ENCODE peak calls at places on chromosomes 12 and 14, in six cellular contexts. L, Z, C, I, Q and X are unnamed samples.

GRCh38 chr12:70070494-70071007 is 172.7 kb upstream of the CNOT2 start:
- DNase-seq in Q (no peak), L (no peak), Z (no peak), C (no peak), I (no peak), X (no peak)

GRCh38 chr14:72256055-72256454 is 323.8 kb downstream of the RGS6 start:
- DNase-seq in Z (no peak), Q (no peak), I (no peak), C (no peak), L (no peak), X (no peak)

GRCh38 chr12:116559330-116560080 is at the start of gene MAP1LC3B2:
- DNase-seq in L (peak), Q (no peak), I (peak), Z (peak), C (peak), X (peak)

GRCh38 chr12:58509116-58509885 is 411.0 kb downstream of the LRIG3 start:
- DNase-seq in C (no peak), Q (no peak), I (no peak), Z (peak), L (no peak), X (no peak)

GRCh38 chr14:101965145-101965531 is 765 bp downstream of the DYNC1H1 start:
- DNase-seq in L (peak), Q (peak), Z (peak), I (peak), C (peak), X (peak)

GRCh38 chr12:1847411-1847810 is 27.0 kb downstream of the LRTM2 start:
- DNase-seq in L (no peak), I (no peak), C (no peak), Z (no peak), Q (no peak), X (no peak)

GRCh38 chr12:13087766-13088165 is 15.7 kb downstream of the GSG1 start:
- DNase-seq in L (no peak), I (no peak), Z (no peak), Q (no peak), C (no peak), X (no peak)

GRCh38 chr12:122190842-122191668 is 8.1 kb downstream of the LRRC43 start:
- DNase-seq in Z (peak), L (no peak), Q (peak), C (peak), I (peak), X (no peak)

GRCh38 chr14:74407021-74407800 is 18.8 kb downstream of the SYNDIG1L start:
- DNase-seq in Q (no peak), C (no peak), Z (no peak), I (no peak), L (no peak), X (no peak)

GRCh38 chr12:98345308-98345876 is 170.0 kb upstream of the TMPO start:
- DNase-seq in Q (no peak), C (no peak), I (no peak), L (no peak), Z (no peak), X (no peak)

GRCh38 chr12:132305560-132305966 is 23.8 kb downstream of the GALNT9 start:
- DNase-seq in Z (no peak), Q (no peak), C (no peak), L (no peak), I (no peak), X (no peak)

GRCh38 chr12:120412421-120412820 is 25.5 kb upstream of the COX6A1 start:
- DNase-seq in Q (peak), L (no peak), C (no peak), I (no peak), Z (no peak), X (no peak)

GRCh38 chr12:76311796-76312195 is 36.4 kb downstream of the BBS10 start:
- DNase-seq in C (no peak), Q (no peak), I (no peak), L (no peak), Z (no peak), X (no peak)

GRCh38 chr14:54364555-54365415 is 32.0 kb upstream of the CDKN3 start:
- DNase-seq in Z (no peak), I (no peak), L (no peak), Q (no peak), C (no peak), X (no peak)

GRCh38 chr14:50040401-50040775 is 76.0 kb downstream of the VCPKMT start:
- DNase-seq in Z (peak), C (peak), L (no peak), I (no peak), Q (no peak), X (no peak)

GRCh38 chr12:28507055-28507454 is 316.8 kb downstream of the CCDC91 start:
- DNase-seq in I (no peak), Z (no peak), C (no peak), L (no peak), Q (peak), X (no peak)

GRCh38 chr12:15155271-15155670 is 65.9 kb downstream of the RERG start:
- DNase-seq in Q (no peak), C (no peak), I (no peak), L (no peak), Z (no peak), X (no peak)

GRCh38 chr12:19575307-19576243 is 136.3 kb downstream of the AEBP2 start:
- DNase-seq in C (no peak), Z (peak), I (no peak), L (no peak), Q (peak), X (no peak)

GRCh38 chr14:59123526-59123925 is 64.9 kb upstream of the DAAM1 start:
- DNase-seq in L (no peak), Z (no peak), I (no peak), C (no peak), Q (no peak), X (no peak)

GRCh38 chr12:3655331-3655900 is 97.5 kb downstream of the CRACR2A start:
- DNase-seq in I (no peak), C (no peak), Q (peak), Z (no peak), L (no peak), X (no peak)

GRCh38 chr12:57476162-57476992 is 3.3 kb downstream of the ARHGAP9 start:
- DNase-seq in I (peak), C (peak), Z (no peak), Q (no peak), L (no peak), X (no peak)

GRCh38 chr12:6946033-6946919 is 2.5 kb downstream of the C12orf57 start:
- DNase-seq in Q (no peak), C (peak), I (peak), L (no peak), Z (peak), X (no peak)

GRCh38 chr12:111406474-111407370 is 999 bp downstream of the SH2B3 start:
- DNase-seq in C (peak), L (peak), Z (no peak), I (peak), Q (no peak), X (peak)

GRCh38 chr14:104227806-104228205 is 89.4 kb downstream of the KIF26A start:
- DNase-seq in L (no peak), C (no peak), Z (no peak), Q (no peak), I (no peak), X (no peak)

GRCh38 chr14:104318558-104319488 is 180.4 kb downstream of the KIF26A start:
- DNase-seq in Q (no peak), Z (no peak), L (no peak), C (no peak), I (no peak), X (no peak)

GRCh38 chr12:90854136-90854689 is 100.8 kb downstream of the CCER1 start:
- DNase-seq in Q (peak), Z (peak), L (peak), C (no peak), I (no peak), X (peak)

GRCh38 chr12:67957383-67957782 is 31.9 kb upstream of the IFNG-AS1 start:
- DNase-seq in Q (no peak), I (no peak), L (no peak), C (no peak), Z (no peak), X (no peak)

GRCh38 chr12:7638764-7639570 is 26.7 kb downstream of the APOBEC1 start:
- DNase-seq in Z (peak), C (peak), Q (peak), I (peak), L (peak), X (peak)

GRCh38 chr12:110431957-110432587 is 18.1 kb downstream of the ARPC3 start:
- DNase-seq in L (no peak), Q (no peak), I (no peak), C (no peak), Z (no peak), X (no peak)

GRCh38 chr12:131828671-131829350 is 618 bp downstream of the MMP17 start:
- DNase-seq in Q (no peak), C (no peak), Z (no peak), I (no peak), L (no peak), X (no peak)

GRCh38 chr14:24063263-24063836 is 8.0 kb upstream of the CPNE6 start:
- DNase-seq in I (no peak), Q (no peak), C (no peak), Z (no peak), L (no peak), X (no peak)

GRCh38 chr14:97149775-97150174 is 352.6 kb downstream of the VRK1 start:
- DNase-seq in C (no peak), L (no peak), Q (no peak), I (no peak), Z (no peak), X (no peak)

GRCh38 chr12:54759751-54760150 is 94.6 kb upstream of the MUCL1 start:
- DNase-seq in L (no peak), C (no peak), Z (peak), Q (peak), I (no peak), X (no peak)